ENCODE peak calls at places on chromosomes 12 and 14, in five cellular contexts. Z is lower leg skin, D is epithelial cell of esophagus, A is AG04449, G is AG04450. L is an unnamed sample.
A peak's percentile ranks its signal among the peaks of the same experiment; 100 is the strongest.

GRCh38 chr12:16266085-16266484 is 11.4 kb downstream of the SLC15A5 start:
- DNase-seq in Z (no peak), D (no peak), A (no peak), G (no peak), L (no peak)

GRCh38 chr12:92215358-92215757 is 69.7 kb upstream of the BTG1 start:
- DNase-seq in Z (no peak), D (no peak), A (no peak), G (no peak), L (no peak)

GRCh38 chr12:124347805-124348658 is 53.1 kb downstream of the RFLNA start:
- DNase-seq in Z (peak; percentile 86), D (no peak), A (no peak), G (no peak), L (no peak)

GRCh38 chr14:80906946-80907345 is 34.6 kb downstream of the CEP128 start:
- DNase-seq in Z (no peak), D (no peak), A (no peak), G (no peak), L (no peak)

GRCh38 chr12:57543666-57544065 is 3.3 kb downstream of the DCTN2 start:
- DNase-seq in Z (no peak), D (no peak), A (no peak), G (no peak), L (no peak)

GRCh38 chr12:62260733-62261683 is 804 bp downstream of the USP15 start:
- DNase-seq in Z (peak; percentile 88), D (peak; percentile 54), A (no peak), G (no peak), L (peak; percentile 91)

GRCh38 chr12:88665051-88665450 is 84.8 kb upstream of the KITLG start:
- DNase-seq in Z (no peak), D (peak; percentile 41), A (no peak), G (no peak), L (no peak)

GRCh38 chr14:103905861-103906456 is 22.3 kb upstream of the TDRD9 start:
- DNase-seq in Z (no peak), D (no peak), A (no peak), G (no peak), L (no peak)

GRCh38 chr14:30874999-30875787 is 834 bp downstream of the COCH start:
- DNase-seq in Z (no peak), D (no peak), A (no peak), G (no peak), L (peak; percentile 47)

GRCh38 chr14:65184032-65184764 is 81.9 kb upstream of the MAX start:
- DNase-seq in Z (no peak), D (peak; percentile 78), A (no peak), G (no peak), L (peak; percentile 44)

GRCh38 chr12:124765571-124766489 is 97.8 kb downstream of the SCARB1 start:
- DNase-seq in Z (no peak), D (no peak), A (no peak), G (no peak), L (no peak)

GRCh38 chr14:23895480-23895879 is 58.1 kb upstream of the DHRS4 start:
- DNase-seq in Z (no peak), D (no peak), A (no peak), G (no peak), L (no peak)

GRCh38 chr12:69982081-69982480 is 157.1 kb downstream of the MYRFL start:
- DNase-seq in Z (no peak), D (no peak), A (no peak), G (no peak), L (no peak)

GRCh38 chr14:75025876-75026275 is 23.2 kb downstream of the EIF2B2 start:
- DNase-seq in Z (no peak), D (no peak), A (no peak), G (no peak), L (no peak)

GRCh38 chr14:75025082-75025481 is 22.4 kb downstream of the EIF2B2 start:
- DNase-seq in Z (no peak), D (peak; percentile 55), A (no peak), G (no peak), L (no peak)

GRCh38 chr14:75023108-75023507 is 20.4 kb downstream of the EIF2B2 start:
- DNase-seq in Z (no peak), D (no peak), A (no peak), G (no peak), L (no peak)

GRCh38 chr14:75018684-75019083 is 16.0 kb downstream of the EIF2B2 start:
- DNase-seq in Z (no peak), D (peak; percentile 69), A (no peak), G (no peak), L (no peak)

GRCh38 chr14:75022655-75023054 is 19.9 kb downstream of the EIF2B2 start:
- DNase-seq in Z (no peak), D (peak; percentile 26), A (no peak), G (no peak), L (peak; percentile 11)
- TF ChIP-seq CTCF in Z (no peak), D (peak; percentile 45), A (peak; percentile 20), G (peak; percentile 52), L (peak; percentile 37)

DNA sequence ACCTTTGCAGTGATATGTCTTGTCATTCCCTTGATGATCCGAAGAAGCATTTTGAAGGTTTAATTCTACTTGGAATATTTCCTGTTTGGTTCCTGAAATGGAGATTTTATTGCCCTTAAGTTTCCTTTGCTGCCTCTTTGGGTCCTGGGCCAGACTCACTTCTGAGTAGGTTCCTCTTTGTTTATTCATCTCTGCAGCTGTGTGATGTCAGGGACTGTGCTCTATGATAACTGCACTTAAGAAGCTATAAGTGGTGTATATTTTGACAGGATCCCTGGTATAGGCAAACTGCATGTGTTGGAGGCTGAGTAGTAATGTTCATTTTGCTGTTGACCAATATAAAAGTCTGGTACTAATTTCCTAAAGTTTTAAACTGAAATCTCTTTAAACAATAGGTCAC is at the start of gene KLRC4:
- DNase-seq in Z (no peak), D (peak; percentile 35), A (no peak), G (no peak), L (no peak)
- H3K4me3 ChIP-seq in Z (no peak within 1 kb of the TSS), D (no peak within 1 kb of the TSS), A (no peak within 1 kb of the TSS), G (no peak within 1 kb of the TSS), L (no peak within 1 kb of the TSS)

GRCh38 chr12:14514154-14514842 is 53.4 kb downstream of the PLBD1 start:
- DNase-seq in Z (no peak), D (peak; percentile 97), A (no peak), G (no peak), L (peak; percentile 53)
- TF ChIP-seq CTCF in Z (no peak), D (peak; percentile 79), A (no peak), G (peak; percentile 36), L (peak; percentile 44)

GRCh38 chr14:22502007-22502406 is 87.0 kb downstream of the DAD1 start:
- DNase-seq in Z (no peak), D (peak; percentile 64), A (no peak), G (no peak), L (no peak)
- H3K4me3 ChIP-seq in Z (no peak overlapping the region), D (no peak overlapping the region), A (no peak overlapping the region), G (no peak overlapping the region), L (no peak overlapping the region)

GRCh38 chr12:127355061-127355820 is 911.7 kb upstream of the TMEM132C start:
- DNase-seq in Z (no peak), D (peak; percentile 66), A (no peak), G (no peak), L (peak; percentile 28)
- TF ChIP-seq CTCF in Z (no peak), D (no peak), A (peak; percentile 64), G (peak; percentile 54), L (peak; percentile 51)

GRCh38 chr14:54570651-54571415 is 3.9 kb downstream of the SAMD4A start:
- DNase-seq in Z (no peak), D (peak; percentile 90), A (no peak), G (peak; percentile 74), L (no peak)

GRCh38 chr14:54567224-54567633 is 301 bp downstream of the SAMD4A start:
- DNase-seq in Z (peak; percentile 91), D (no peak), A (no peak), G (no peak), L (no peak)

GRCh38 chr14:54570047-54570446 is 3.1 kb downstream of the SAMD4A start:
- DNase-seq in Z (no peak), D (no peak), A (no peak), G (no peak), L (no peak)

GRCh38 chr14:54567634-54568561 is 970 bp downstream of the SAMD4A start:
- DNase-seq in Z (peak; percentile 91), D (peak; percentile 48), A (no peak), G (no peak), L (peak; percentile 67)

GRCh38 chr14:54568821-54569591 is 2.1 kb downstream of the SAMD4A start:
- DNase-seq in Z (peak; percentile 88), D (peak; percentile 34), A (no peak), G (no peak), L (no peak)
- H3K4me3 ChIP-seq in Z (no peak overlapping the region), D (no peak overlapping the region), A (peak overlapping the region; percentile 76), G (peak overlapping the region; percentile 80), L (no peak overlapping the region)

DNA sequence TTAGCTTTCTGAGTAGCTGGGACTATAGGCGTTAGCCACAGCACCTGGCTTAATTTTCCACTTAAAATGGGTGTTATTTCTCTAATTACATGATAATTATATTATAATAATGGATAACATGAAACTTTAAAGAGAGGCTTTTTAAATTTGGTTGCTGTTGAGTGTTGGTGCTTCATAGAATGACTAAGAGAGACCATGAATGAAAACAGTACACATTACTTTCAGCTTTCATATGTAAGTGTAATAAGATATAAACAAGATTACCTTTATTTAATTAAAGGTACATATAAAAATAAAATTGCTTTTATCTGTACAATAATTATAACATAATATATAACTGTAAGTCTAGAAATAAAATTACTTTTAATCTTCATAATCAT is 459.3 kb upstream of the RGS6 start:
- DNase-seq in Z (no peak), D (no peak), A (no peak), G (no peak), L (no peak)
- TF ChIP-seq CTCF in Z (no peak), D (no peak), A (no peak), G (no peak), L (no peak)

GRCh38 chr14:67571275-67571990 is 28.6 kb downstream of the PIGH start:
- DNase-seq in Z (no peak), D (peak; percentile 63), A (no peak), G (no peak), L (peak; percentile 74)
- H3K4me3 ChIP-seq in Z (no peak overlapping the region), D (no peak overlapping the region), A (no peak overlapping the region), G (no peak overlapping the region), L (no peak overlapping the region)

DNA sequence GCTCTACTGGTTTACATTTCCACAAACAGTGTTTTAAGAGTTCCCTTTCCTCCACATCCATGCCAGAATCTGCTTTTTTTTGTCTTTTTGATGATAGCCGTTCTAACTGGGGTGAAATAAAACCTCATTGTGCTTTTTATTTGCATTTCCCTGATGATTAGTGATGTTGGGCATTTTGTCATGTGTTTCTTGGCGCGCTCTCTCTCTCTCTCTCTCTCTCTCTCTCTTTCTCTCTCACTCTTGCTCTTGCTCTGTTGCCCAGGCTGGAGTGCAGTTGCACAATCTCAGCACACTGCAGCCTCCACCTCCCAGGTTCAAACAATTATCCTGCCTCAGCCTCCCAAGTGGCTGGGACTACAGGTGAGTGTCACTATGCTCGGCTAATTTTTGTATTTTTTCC is 9.6 kb upstream of the MIS18BP1 start:
- DNase-seq in Z (no peak), D (no peak), A (no peak), G (no peak), L (no peak)
- TF ChIP-seq CTCF in Z (no peak), D (no peak), A (no peak), G (no peak), L (no peak)

L was measured in GM12865.